ENCODE peak calls at places on chromosomes 1 and 21, in six cellular contexts. B, X, A, C, S and D are unnamed samples.

GRCh38 chr1:204929487-204930185 is 59.0 kb downstream of the NFASC start:
- DNase-seq in X (no peak), C (no peak), B (no peak), A (no peak), S (no peak), D (no peak)

GRCh38 chr1:224205438-224205840 is 22.4 kb downstream of the DEGS1 start:
- DNase-seq in S (peak; percentile 80), X (peak; percentile 90), C (peak; percentile 69), B (no peak), A (no peak), D (no peak)

GRCh38 chr21:32726742-32727477 is 903 bp downstream of the SYNJ1 start:
- DNase-seq in A (no peak), C (peak; percentile 61), X (peak; percentile 53), B (peak; percentile 21), S (peak; percentile 46), D (no peak)

GRCh38 chr1:16367258-16367967 is 371 bp downstream of the SZRD1 start:
- DNase-seq in X (peak; percentile 84), A (peak; percentile 64), C (peak; percentile 92), S (peak; percentile 79), B (peak; percentile 74), D (peak; percentile 84)

GRCh38 chr1:42670425-42670824 is 11.8 kb upstream of the YBX1 start:
- DNase-seq in C (no peak), X (no peak), B (no peak), S (no peak), A (no peak), D (no peak)

GRCh38 chr1:46655848-46656247 is 12.3 kb downstream of the ATPAF1 start:
- DNase-seq in C (no peak), S (no peak), A (no peak), X (no peak), B (no peak), D (no peak)

GRCh38 chr1:233386336-233386735 is 58.8 kb downstream of the MAP3K21 start:
- DNase-seq in C (no peak), A (no peak), B (no peak), X (no peak), S (no peak), D (no peak)

GRCh38 chr1:163170975-163171676 is 31.6 kb downstream of the RGS5 start:
- DNase-seq in B (no peak), X (peak; percentile 53), C (peak; percentile 28), A (no peak), S (no peak), D (no peak)

GRCh38 chr1:167454304-167454928 is 63.9 kb downstream of the CD247 start:
- DNase-seq in A (no peak), S (no peak), B (no peak), X (no peak), C (no peak), D (no peak)

GRCh38 chr1:182909578-182909977 is 43.4 kb downstream of the SHCBP1L start:
- DNase-seq in C (no peak), A (no peak), S (no peak), B (no peak), X (no peak), D (no peak)

GRCh38 chr1:81681570-81681969 is 119.2 kb upstream of the ADGRL2 start:
- DNase-seq in B (no peak), S (no peak), A (no peak), C (no peak), X (no peak), D (no peak)

GRCh38 chr1:69673301-69673700 is 105.6 kb downstream of the LRRC7 start:
- DNase-seq in A (no peak), S (no peak), C (no peak), X (no peak), B (no peak), D (no peak)

GRCh38 chr1:25669781-25670567 is 53.4 kb downstream of the MAN1C1 start:
- DNase-seq in B (no peak), S (no peak), A (no peak), X (no peak), C (no peak), D (no peak)

GRCh38 chr1:207329469-207329868 is 8.0 kb downstream of the CD55 start:
- DNase-seq in A (no peak), S (no peak), X (no peak), B (no peak), C (no peak), D (no peak)

GRCh38 chr1:36387141-36387949 is 1.6 kb upstream of the STK40 start:
- DNase-seq in B (no peak), S (peak; percentile 86), A (no peak), X (peak; percentile 85), C (peak; percentile 75), D (no peak)

GRCh38 chr1:29811727-29812396 is 575.5 kb downstream of the PTPRU start:
- DNase-seq in S (no peak), B (no peak), A (no peak), C (no peak), X (no peak), D (no peak)

GRCh38 chr1:30525980-30526651 is 197.3 kb downstream of the MATN1 start:
- DNase-seq in X (peak; percentile 90), S (no peak), B (no peak), A (no peak), C (peak; percentile 74), D (no peak)

GRCh38 chr1:27109103-27109822 is 45.7 kb downstream of the SLC9A1 start:
- DNase-seq in B (no peak), A (no peak), X (no peak), S (peak; percentile 26), C (no peak), D (no peak)

GRCh38 chr1:115679141-115679611 is 37.4 kb downstream of the VANGL1 start:
- DNase-seq in C (peak; percentile 94), S (no peak), B (no peak), X (peak; percentile 86), A (no peak), D (no peak)

GRCh38 chr1:241077386-241078147 is 279.4 kb downstream of the RGS7 start:
- DNase-seq in S (no peak), B (peak; percentile 27), A (no peak), C (no peak), X (peak; percentile 21), D (no peak)

GRCh38 chr1:21514245-21514644 is 5.0 kb downstream of the ALPL start:
- DNase-seq in A (peak; percentile 41), C (no peak), B (no peak), X (no peak), S (no peak), D (no peak)

GRCh38 chr1:51549901-51550300 is 30.8 kb upstream of the EPS15 start:
- DNase-seq in S (no peak), A (no peak), X (no peak), B (no peak), C (no peak), D (no peak)

GRCh38 chr1:178739285-178740045 is 14.4 kb downstream of the RALGPS2 start:
- DNase-seq in X (no peak), A (no peak), B (no peak), C (peak; percentile 8), S (no peak), D (no peak)

GRCh38 chr1:116910379-116911165 is 856 bp downstream of the PTGFRN start:
- DNase-seq in X (peak; percentile 66), B (no peak), S (no peak), A (peak; percentile 32), C (peak; percentile 57), D (peak; percentile 14)

GRCh38 chr1:214165850-214166374 is 115.0 kb upstream of the SMYD2 start:
- DNase-seq in X (no peak), C (no peak), A (no peak), B (no peak), S (no peak), D (no peak)

GRCh38 chr1:224065455-224065854 is 48.5 kb upstream of the FBXO28 start:
- DNase-seq in S (no peak), B (no peak), A (no peak), C (peak; percentile 50), X (peak; percentile 59), D (no peak)

GRCh38 chr1:202143011-202143767 is 1.3 kb downstream of the ARL8A start:
- DNase-seq in C (peak; percentile 60), B (no peak), A (no peak), X (no peak), S (peak; percentile 74), D (no peak)

GRCh38 chr1:212656730-212657129 is 42.9 kb downstream of the BATF3 start:
- DNase-seq in A (no peak), X (no peak), B (no peak), C (no peak), S (peak; percentile 47), D (no peak)

GRCh38 chr21:37828515-37828914 is 87.7 kb downstream of the KCNJ6 start:
- DNase-seq in B (peak; percentile 49), X (no peak), S (no peak), C (no peak), A (no peak), D (no peak)

GRCh38 chr1:169809370-169810095 is 14.8 kb upstream of the METTL18 start:
- DNase-seq in A (no peak), X (peak; percentile 8), B (no peak), S (no peak), C (peak; percentile 65), D (no peak)

GRCh38 chr1:7579016-7579415 is 192.1 kb upstream of the VAMP3 start:
- DNase-seq in C (no peak), A (no peak), X (no peak), B (no peak), S (no peak), D (no peak)

GRCh38 chr1:34460193-34460592 is 283.5 kb downstream of the C1orf94 start:
- DNase-seq in A (peak; percentile 38), S (no peak), C (peak; percentile 24), X (peak; percentile 38), B (no peak), D (peak; percentile 11)

GRCh38 chr21:36661511-36662309 is 37.2 kb upstream of the SIM2 start:
- DNase-seq in B (no peak), C (no peak), X (peak; percentile 69), A (no peak), S (no peak), D (no peak)

GRCh38 chr1:61141288-61142044 is 59.1 kb downstream of the NFIA start:
- DNase-seq in X (no peak), B (no peak), S (peak; percentile 42), A (no peak), C (peak; percentile 51), D (no peak)

GRCh38 chr1:54230507-54231339 is 30.8 kb downstream of the MRPL37 start:
- DNase-seq in B (no peak), C (no peak), A (no peak), S (peak; percentile 54), X (no peak), D (no peak)

GRCh38 chr1:201191723-201192477 is 1.3 kb downstream of the IGFN1 start:
- DNase-seq in S (no peak), C (peak; percentile 79), X (peak; percentile 93), A (no peak), B (no peak), D (no peak)

GRCh38 chr21:44519346-44520325 is 20.4 kb downstream of the KRTAP10-1 start:
- DNase-seq in X (no peak), C (no peak), S (no peak), B (no peak), A (no peak), D (no peak)

GRCh38 chr1:39720094-39720999 is 18.3 kb upstream of the PPIE start:
- DNase-seq in C (peak; percentile 66), A (no peak), X (peak; percentile 32), S (peak; percentile 52), B (no peak), D (no peak)